ENCODE peak calls at places on chromosome 19, in seven cellular contexts. V is cardiac fibroblast; M is choroid plexus epithelial cell; Y is CD8-positive, alpha-beta memory T cell; N is SJCRH30; A is upper lobe of left lung; F is GM12865. Z is an unnamed sample.
A peak's percentile ranks its signal among the peaks of the same experiment; 100 is the strongest.

GRCh38 chr19:48623556-48624066 is 4.3 kb downstream of the SPHK2 start:
- DNase-seq in N (no peak), Y (no peak), M (no peak), F (no peak), A (no peak), V (no peak), Z (no peak)

GRCh38 chr19:35461050-35461449 is 13.0 kb downstream of the FFAR2 start:
- DNase-seq in Y (no peak), N (no peak), F (no peak), V (no peak), M (no peak), A (no peak), Z (no peak)

GRCh38 chr19:33811736-33812387 is 15.2 kb downstream of the KCTD15 start:
- DNase-seq in V (peak; percentile 14), Y (no peak), F (no peak), M (no peak), N (no peak), A (no peak), Z (no peak)

GRCh38 chr19:14368011-14368513 is 13.2 kb upstream of the ADGRE5 start:
- DNase-seq in M (no peak), V (no peak), N (no peak), F (peak; percentile 68), A (no peak), Y (peak; percentile 80), Z (no peak)

GRCh38 chr19:31277516-31277915 is 71.7 kb downstream of the TSHZ3 start:
- DNase-seq in M (no peak), F (no peak), Y (no peak), A (no peak), V (no peak), N (no peak), Z (no peak)

GRCh38 chr19:852136-853013 is at the start of gene ELANE:
- DNase-seq in F (no peak), M (no peak), Y (no peak), N (no peak), A (no peak), V (no peak), Z (no peak)

GRCh38 chr19:33725567-33725966 is 71.1 kb upstream of the KCTD15 start:
- DNase-seq in V (no peak), N (no peak), A (no peak), M (no peak), F (no peak), Y (no peak), Z (no peak)

GRCh38 chr19:45815501-45816216 is 551 bp upstream of the RSPH6A start:
- DNase-seq in M (no peak), Y (no peak), A (no peak), V (no peak), N (peak; percentile 43), F (no peak), Z (no peak)

GRCh38 chr19:53909471-53910169 is 542 bp downstream of the CACNG7 start:
- DNase-seq in Y (no peak), A (no peak), F (no peak), M (no peak), V (no peak), N (no peak), Z (no peak)

GRCh38 chr19:27805848-27806247 is 1407.1 kb downstream of the UQCRFS1 start:
- DNase-seq in M (no peak), A (no peak), F (no peak), N (no peak), V (no peak), Y (no peak), Z (no peak)

GRCh38 chr19:48553676-48554384 is 1.9 kb downstream of the SULT2B1 start:
- DNase-seq in N (peak; percentile 24), Y (no peak), F (no peak), A (peak; percentile 61), V (peak; percentile 75), M (peak; percentile 65), Z (peak; percentile 53)

GRCh38 chr19:38707512-38708114 is 36.7 kb downstream of the CAPN12 start:
- DNase-seq in A (peak; percentile 79), N (peak; percentile 72), Y (no peak), V (peak; percentile 65), F (no peak), M (peak; percentile 59), Z (no peak)

GRCh38 chr19:15379996-15380647 is 535 bp upstream of the AKAP8 start:
- DNase-seq in V (peak; percentile 50), F (peak; percentile 74), A (peak; percentile 48), M (peak; percentile 42), Y (no peak), N (peak; percentile 68), Z (no peak)

GRCh38 chr19:51329411-51329810 is 12.5 kb downstream of the VSIG10L start:
- DNase-seq in Y (no peak), A (no peak), M (no peak), V (no peak), N (no peak), F (no peak), Z (no peak)

GRCh38 chr19:32387701-32388392 is 17.7 kb upstream of the DPY19L3 start:
- DNase-seq in M (peak; percentile 12), V (no peak), A (no peak), N (no peak), F (no peak), Y (no peak), Z (peak; percentile 66)

GRCh38 chr19:28009696-28010095 is 1203.3 kb downstream of the UQCRFS1 start:
- DNase-seq in Y (no peak), N (no peak), F (peak; percentile 31), V (peak; percentile 1), M (no peak), A (no peak), Z (no peak)

GRCh38 chr19:46898731-46899130 is 37.9 kb downstream of the ARHGAP35 start:
- DNase-seq in V (peak; percentile 75), M (peak; percentile 76), F (no peak), A (no peak), Y (no peak), N (no peak), Z (no peak)

GRCh38 chr19:47765522-47766358 is 12.8 kb upstream of the SELENOW start:
- DNase-seq in Y (no peak), A (peak; percentile 51), M (peak; percentile 70), F (peak; percentile 68), N (peak; percentile 78), V (peak; percentile 66), Z (no peak)

GRCh38 chr19:483332-484072 is 12.8 kb upstream of the MADCAM1 start:
- DNase-seq in M (no peak), F (no peak), A (no peak), Y (no peak), V (no peak), N (no peak), Z (no peak)

GRCh38 chr19:39335168-39335567 is 675 bp downstream of the GMFG start:
- DNase-seq in M (no peak), V (no peak), A (no peak), F (peak; percentile 46), Y (peak; percentile 24), N (no peak), Z (no peak)

GRCh38 chr19:30049844-30050667 is 108.0 kb downstream of the URI1 start:
- DNase-seq in Y (no peak), F (no peak), N (no peak), A (no peak), V (no peak), M (no peak), Z (no peak)

DNA sequence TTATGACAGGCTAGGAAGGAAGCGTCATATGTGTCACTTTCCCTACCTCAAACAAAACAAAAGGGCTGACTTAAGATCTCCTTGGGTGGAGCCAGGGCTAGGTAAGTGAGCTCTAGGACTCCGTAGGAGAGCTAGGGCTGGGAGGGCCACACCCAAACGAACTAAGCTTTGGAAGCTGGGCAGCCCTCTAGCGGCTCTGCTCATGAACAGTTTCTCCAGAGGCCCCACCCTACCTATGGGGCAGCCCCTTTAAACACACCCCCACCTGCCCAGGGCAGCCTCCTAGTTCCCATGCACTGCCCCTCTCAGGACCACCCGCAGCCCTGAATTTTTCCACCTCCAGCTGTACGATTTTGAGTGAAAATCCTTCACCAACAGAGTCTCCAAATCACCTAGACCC is 3.5 kb downstream of the PEG3 start:
- DNase-seq in V (peak; percentile 2), N (no peak), F (no peak), Y (no peak), A (peak; percentile 22), M (no peak), Z (no peak)
- H3K4me3 ChIP-seq in V (no peak overlapping the region), N (peak overlapping the region; percentile 79), F (no peak overlapping the region), Y (no peak overlapping the region), A (no peak overlapping the region), M (no peak overlapping the region), Z (no peak overlapping the region)

GRCh38 chr19:2424686-2425621 is 2.4 kb downstream of the TIMM13 start:
- DNase-seq in M (peak; percentile 83), Y (no peak), A (no peak), V (peak; percentile 81), F (no peak), N (no peak), Z (peak; percentile 41)
- H3K4me3 ChIP-seq in M (peak overlapping the region; percentile 41), Y (no peak overlapping the region), A (no peak overlapping the region), V (peak overlapping the region; percentile 90), F (no peak overlapping the region), N (no peak overlapping the region), Z (peak overlapping the region; percentile 96)

GRCh38 chr19:17404015-17404414 is 1.4 kb downstream of the BST2 start:
- DNase-seq in F (peak; percentile 21), V (no peak), Y (no peak), M (no peak), N (no peak), A (no peak), Z (no peak)

GRCh38 chr19:17406039-17406886 is 833 bp upstream of the BST2 start:
- DNase-seq in N (peak; percentile 73), M (peak; percentile 45), F (peak; percentile 85), Y (no peak), A (no peak), V (peak; percentile 38), Z (peak; percentile 10)

GRCh38 chr19:17404621-17405249 is 695 bp downstream of the BST2 start:
- DNase-seq in M (no peak), F (peak; percentile 51), A (no peak), N (no peak), V (no peak), Y (no peak), Z (no peak)

GRCh38 chr19:17405250-17406038 is at the start of gene BST2:
- DNase-seq in Y (peak; percentile 74), M (peak; percentile 76), V (peak; percentile 77), F (peak; percentile 95), A (peak; percentile 78), N (peak; percentile 65), Z (no peak)

GRCh38 chr19:17406887-17407196 is 1.4 kb upstream of the BST2 start:
- DNase-seq in F (peak; percentile 39), Y (no peak), A (no peak), V (no peak), M (no peak), N (no peak), Z (no peak)
- H3K4me3 ChIP-seq in F (peak overlapping the region; percentile 85), Y (peak overlapping the region; percentile 76), A (no peak overlapping the region), V (no peak overlapping the region), M (no peak overlapping the region), N (peak overlapping the region; percentile 20), Z (no peak overlapping the region)

DNA sequence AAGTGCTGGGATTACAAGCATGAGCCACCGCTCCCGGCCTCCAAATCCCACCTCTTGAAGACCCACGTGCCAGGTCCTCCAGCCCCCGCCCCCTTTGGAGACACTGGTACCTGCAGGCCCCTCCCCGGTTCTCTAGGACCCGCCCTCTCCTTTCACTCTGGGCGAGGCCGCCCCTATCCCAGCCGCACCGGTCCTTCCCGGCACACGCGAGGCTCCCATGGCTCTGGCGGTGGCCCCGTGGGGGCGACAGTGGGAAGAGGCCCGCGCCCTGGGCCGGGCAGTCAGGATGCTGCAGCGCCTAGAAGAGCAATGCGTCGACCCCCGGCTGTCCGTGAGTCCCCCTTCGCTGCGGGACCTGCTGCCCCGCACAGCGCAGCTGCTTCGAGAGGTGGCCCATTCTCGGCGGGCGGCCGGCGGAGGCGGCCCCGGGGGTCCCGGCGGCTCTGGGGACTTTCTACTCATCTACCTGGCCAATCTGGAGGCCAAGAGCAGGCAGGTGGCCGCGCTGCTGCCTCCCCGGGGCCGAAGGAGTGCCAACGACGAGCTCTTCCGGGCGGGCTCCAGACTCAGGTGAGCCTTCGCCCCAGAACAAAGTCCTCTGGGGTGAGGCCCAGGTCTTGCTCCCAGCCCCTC is at the start of gene CBLC:
- DNase-seq in F (no peak), Y (no peak), M (no peak), N (no peak), V (no peak), A (peak; percentile 81), Z (no peak)
- H3K4me3 ChIP-seq in F (no peak within 1 kb of the TSS), Y (no peak within 1 kb of the TSS), M (no peak within 1 kb of the TSS), N (no peak within 1 kb of the TSS), V (no peak within 1 kb of the TSS), A (no peak within 1 kb of the TSS), Z (no peak within 1 kb of the TSS)